ENCODE peak calls at places on chromosomes 7 and 10, in eight cellular contexts. Y, D, L, R, S, A, K and B are unnamed samples.

GRCh38 chr7:22219739-22220493 is 137.0 kb downstream of the RAPGEF5 start:
- DNase-seq in Y (no peak), D (no peak), L (no peak), R (no peak), S (no peak), A (no peak), K (no peak), B (no peak)

GRCh38 chr10:6061056-6061455 is 1.1 kb downstream of the IL2RA start:
- DNase-seq in Y (no peak), D (no peak), L (no peak), R (no peak), S (no peak), A (no peak), K (no peak), B (no peak)

GRCh38 chr7:135672560-135673359 is 10.4 kb downstream of the STMP1 start:
- DNase-seq in Y (no peak), D (peak), L (no peak), R (peak), S (no peak), A (peak), K (no peak), B (no peak)

GRCh38 chr7:104225441-104225840 is 17.6 kb upstream of the ORC5 start:
- DNase-seq in Y (no peak), D (no peak), L (no peak), R (no peak), S (no peak), A (no peak), K (no peak), B (no peak)

GRCh38 chr10:31399631-31400030 is 80.6 kb downstream of the ZEB1 start:
- DNase-seq in Y (no peak), D (no peak), L (no peak), R (peak), S (peak), A (no peak), K (peak), B (no peak)

GRCh38 chr7:137820156-137820555 is 26.6 kb downstream of the DGKI start:
- DNase-seq in Y (no peak), D (no peak), L (no peak), R (no peak), S (no peak), A (no peak), K (no peak), B (no peak)

GRCh38 chr7:74023037-74023436 is 4.9 kb upstream of the ELN start:
- DNase-seq in Y (no peak), D (no peak), L (peak), R (peak), S (peak), A (no peak), K (peak), B (no peak)

GRCh38 chr7:82950436-82950835 is 212.2 kb downstream of the PCLO start:
- DNase-seq in Y (no peak), D (no peak), L (no peak), R (peak), S (no peak), A (no peak), K (no peak), B (no peak)

GRCh38 chr10:3126741-3127342 is 45.7 kb downstream of the PITRM1 start:
- DNase-seq in Y (no peak), D (peak), L (no peak), R (no peak), S (no peak), A (no peak), K (peak), B (no peak)

GRCh38 chr7:151491859-151492258 is 27.8 kb downstream of the RHEB start:
- DNase-seq in Y (no peak), D (no peak), L (no peak), R (peak), S (no peak), A (no peak), K (no peak), B (no peak)

GRCh38 chr7:132298782-132299181 is 277.5 kb downstream of the PLXNA4 start:
- DNase-seq in Y (no peak), D (peak), L (no peak), R (no peak), S (no peak), A (no peak), K (no peak), B (no peak)

GRCh38 chr10:28823501-28824075 is 146.3 kb downstream of the BAMBI start:
- DNase-seq in Y (no peak), D (no peak), L (no peak), R (no peak), S (no peak), A (no peak), K (no peak), B (no peak)

GRCh38 chr10:43122096-43122495 is 16.1 kb upstream of the CSGALNACT2 start:
- DNase-seq in Y (no peak), D (no peak), L (no peak), R (no peak), S (no peak), A (no peak), K (no peak), B (no peak)

GRCh38 chr10:122553341-122553740 is 7.2 kb upstream of the DMBT1 start:
- DNase-seq in Y (no peak), D (no peak), L (no peak), R (no peak), S (no peak), A (no peak), K (no peak), B (no peak)

GRCh38 chr10:42615419-42615818 is 23.0 kb downstream of the ZNF33B start:
- DNase-seq in Y (no peak), D (no peak), L (no peak), R (no peak), S (no peak), A (no peak), K (no peak), B (no peak)

GRCh38 chr10:70324341-70324861 is 40.6 kb upstream of the NPFFR1 start:
- DNase-seq in Y (no peak), D (no peak), L (no peak), R (no peak), S (no peak), A (no peak), K (no peak), B (peak)